ENCODE peak calls at places on chromosomes 2 and 18, in four cellular contexts. One of them, this sample, is unnamed.

GRCh38 chr18:8517276-8517675 is 92.0 kb upstream of the RAB12 start:
- DNase-seq in left ventricle myocardium inferior: no peak
- DNase-seq in activated T-cell treated with anti-CD3 and anti-CD28 coated beads for 1 hour: no peak
- DNase-seq in NAMALWA: no peak
- DNase-seq in this sample: no peak

GRCh38 chr2:101793277-101793969 is 95.9 kb downstream of the MAP4K4 start:
- DNase-seq in left ventricle myocardium inferior: no peak
- DNase-seq in activated T-cell treated with anti-CD3 and anti-CD28 coated beads for 1 hour: no peak
- DNase-seq in NAMALWA: no peak
- DNase-seq in this sample: no peak

GRCh38 chr2:44291281-44292248 is 16.3 kb downstream of the SLC3A1 start:
- DNase-seq in left ventricle myocardium inferior: no peak
- DNase-seq in activated T-cell treated with anti-CD3 and anti-CD28 coated beads for 1 hour: no peak
- DNase-seq in NAMALWA: no peak
- DNase-seq in this sample: peak; percentile 61

GRCh38 chr18:58222439-58223125 is 178.6 kb downstream of the NEDD4L start:
- DNase-seq in left ventricle myocardium inferior: no peak
- DNase-seq in activated T-cell treated with anti-CD3 and anti-CD28 coated beads for 1 hour: no peak
- DNase-seq in NAMALWA: no peak
- DNase-seq in this sample: no peak

GRCh38 chr2:207616185-207616584 is 9.0 kb downstream of the METTL21A start:
- DNase-seq in left ventricle myocardium inferior: no peak
- DNase-seq in activated T-cell treated with anti-CD3 and anti-CD28 coated beads for 1 hour: no peak
- DNase-seq in NAMALWA: no peak
- DNase-seq in this sample: no peak

GRCh38 chr2:222882484-222882928 is 21.7 kb downstream of the ACSL3 start:
- DNase-seq in left ventricle myocardium inferior: no peak
- DNase-seq in activated T-cell treated with anti-CD3 and anti-CD28 coated beads for 1 hour: no peak
- DNase-seq in NAMALWA: no peak
- DNase-seq in this sample: no peak

GRCh38 chr2:233331536-233331935 is 22.8 kb upstream of the DGKD start:
- DNase-seq in left ventricle myocardium inferior: peak; percentile 55
- DNase-seq in activated T-cell treated with anti-CD3 and anti-CD28 coated beads for 1 hour: peak; percentile 54
- DNase-seq in NAMALWA: peak; percentile 86
- DNase-seq in this sample: peak; percentile 80

GRCh38 chr2:71004356-71004755 is 9.7 kb upstream of the TEX261 start:
- DNase-seq in left ventricle myocardium inferior: no peak
- DNase-seq in activated T-cell treated with anti-CD3 and anti-CD28 coated beads for 1 hour: no peak
- DNase-seq in NAMALWA: no peak
- DNase-seq in this sample: no peak

GRCh38 chr2:224173210-224173609 is 134.1 kb upstream of the SERPINE2 start:
- DNase-seq in left ventricle myocardium inferior: no peak
- DNase-seq in activated T-cell treated with anti-CD3 and anti-CD28 coated beads for 1 hour: no peak
- DNase-seq in NAMALWA: no peak
- DNase-seq in this sample: no peak

GRCh38 chr2:36675579-36675978 is 20.9 kb upstream of the VIT start:
- DNase-seq in left ventricle myocardium inferior: no peak
- DNase-seq in activated T-cell treated with anti-CD3 and anti-CD28 coated beads for 1 hour: no peak
- DNase-seq in NAMALWA: no peak
- DNase-seq in this sample: no peak

GRCh38 chr18:8932866-8933265 is 169.6 kb upstream of the NDUFV2 start:
- DNase-seq in left ventricle myocardium inferior: no peak
- DNase-seq in activated T-cell treated with anti-CD3 and anti-CD28 coated beads for 1 hour: no peak
- DNase-seq in NAMALWA: no peak
- DNase-seq in this sample: no peak

GRCh38 chr2:106551466-106552130 is 64.4 kb downstream of the CD8B2 start:
- DNase-seq in left ventricle myocardium inferior: no peak
- DNase-seq in activated T-cell treated with anti-CD3 and anti-CD28 coated beads for 1 hour: no peak
- DNase-seq in NAMALWA: no peak
- DNase-seq in this sample: no peak

GRCh38 chr2:27115485-27115884 is 3.4 kb downstream of the CGREF1 start:
- DNase-seq in left ventricle myocardium inferior: no peak
- DNase-seq in activated T-cell treated with anti-CD3 and anti-CD28 coated beads for 1 hour: no peak
- DNase-seq in NAMALWA: no peak
- DNase-seq in this sample: no peak

GRCh38 chr18:55318864-55319516 is 269.0 kb downstream of the TCF4 start:
- DNase-seq in left ventricle myocardium inferior: no peak
- DNase-seq in activated T-cell treated with anti-CD3 and anti-CD28 coated beads for 1 hour: no peak
- DNase-seq in NAMALWA: peak; percentile 50
- DNase-seq in this sample: no peak

GRCh38 chr2:144643537-144644336 is 123.8 kb upstream of the ZEB2 start:
- DNase-seq in left ventricle myocardium inferior: no peak
- DNase-seq in activated T-cell treated with anti-CD3 and anti-CD28 coated beads for 1 hour: no peak
- DNase-seq in NAMALWA: no peak
- DNase-seq in this sample: no peak

GRCh38 chr2:98403878-98404277 is 40.8 kb upstream of the INPP4A start:
- DNase-seq in left ventricle myocardium inferior: no peak
- DNase-seq in activated T-cell treated with anti-CD3 and anti-CD28 coated beads for 1 hour: no peak
- DNase-seq in NAMALWA: no peak
- DNase-seq in this sample: no peak

GRCh38 chr2:42124051-42124813 is 44.9 kb upstream of the EML4 start:
- DNase-seq in left ventricle myocardium inferior: no peak
- DNase-seq in activated T-cell treated with anti-CD3 and anti-CD28 coated beads for 1 hour: no peak
- DNase-seq in NAMALWA: no peak
- DNase-seq in this sample: no peak

GRCh38 chr18:10482985-10483949 is 28.8 kb downstream of the APCDD1 start:
- DNase-seq in left ventricle myocardium inferior: peak; percentile 45
- DNase-seq in activated T-cell treated with anti-CD3 and anti-CD28 coated beads for 1 hour: no peak
- DNase-seq in NAMALWA: peak; percentile 62
- DNase-seq in this sample: no peak

GRCh38 chr2:75079575-75079974 is 119.7 kb downstream of the TACR1 start:
- DNase-seq in left ventricle myocardium inferior: no peak
- DNase-seq in activated T-cell treated with anti-CD3 and anti-CD28 coated beads for 1 hour: no peak
- DNase-seq in NAMALWA: no peak
- DNase-seq in this sample: no peak

GRCh38 chr18:79690586-79691482 is 11.2 kb downstream of the CTDP1 start:
- DNase-seq in left ventricle myocardium inferior: no peak
- DNase-seq in activated T-cell treated with anti-CD3 and anti-CD28 coated beads for 1 hour: no peak
- DNase-seq in NAMALWA: peak; percentile 13
- DNase-seq in this sample: no peak

GRCh38 chr2:200466703-200467418 is 43.0 kb downstream of the KCTD18 start:
- DNase-seq in left ventricle myocardium inferior: no peak
- DNase-seq in activated T-cell treated with anti-CD3 and anti-CD28 coated beads for 1 hour: no peak
- DNase-seq in NAMALWA: peak; percentile 81
- DNase-seq in this sample: no peak

GRCh38 chr2:101788565-101788964 is 91.1 kb downstream of the MAP4K4 start:
- DNase-seq in left ventricle myocardium inferior: no peak
- DNase-seq in activated T-cell treated with anti-CD3 and anti-CD28 coated beads for 1 hour: no peak
- DNase-seq in NAMALWA: no peak
- DNase-seq in this sample: no peak

GRCh38 chr2:14975401-14975800 is 342.9 kb downstream of the LRATD1 start:
- DNase-seq in left ventricle myocardium inferior: no peak
- DNase-seq in activated T-cell treated with anti-CD3 and anti-CD28 coated beads for 1 hour: no peak
- DNase-seq in NAMALWA: no peak
- DNase-seq in this sample: no peak

GRCh38 chr2:140747665-140748064 is 1383.2 kb downstream of the LRP1B start:
- DNase-seq in left ventricle myocardium inferior: no peak
- DNase-seq in activated T-cell treated with anti-CD3 and anti-CD28 coated beads for 1 hour: no peak
- DNase-seq in NAMALWA: no peak
- DNase-seq in this sample: no peak

GRCh38 chr18:34097312-34097711 is 127.4 kb downstream of the NOL4 start:
- DNase-seq in left ventricle myocardium inferior: no peak
- DNase-seq in activated T-cell treated with anti-CD3 and anti-CD28 coated beads for 1 hour: no peak
- DNase-seq in NAMALWA: no peak
- DNase-seq in this sample: no peak

GRCh38 chr2:24830786-24831185 is 37.6 kb downstream of the CENPO start:
- DNase-seq in left ventricle myocardium inferior: no peak
- DNase-seq in activated T-cell treated with anti-CD3 and anti-CD28 coated beads for 1 hour: no peak
- DNase-seq in NAMALWA: no peak
- DNase-seq in this sample: no peak

GRCh38 chr2:4219571-4219970 is 516.2 kb downstream of the DCDC2C start:
- DNase-seq in left ventricle myocardium inferior: no peak
- DNase-seq in activated T-cell treated with anti-CD3 and anti-CD28 coated beads for 1 hour: no peak
- DNase-seq in NAMALWA: no peak
- DNase-seq in this sample: no peak

GRCh38 chr18:50154420-50154819 is 40.5 kb downstream of the MYO5B start:
- DNase-seq in left ventricle myocardium inferior: no peak
- DNase-seq in activated T-cell treated with anti-CD3 and anti-CD28 coated beads for 1 hour: no peak
- DNase-seq in NAMALWA: no peak
- DNase-seq in this sample: no peak

GRCh38 chr2:225668606-225669266 is 269.2 kb downstream of the NYAP2 start:
- DNase-seq in left ventricle myocardium inferior: no peak
- DNase-seq in activated T-cell treated with anti-CD3 and anti-CD28 coated beads for 1 hour: no peak
- DNase-seq in NAMALWA: peak; percentile 76
- DNase-seq in this sample: no peak

GRCh38 chr2:43707255-43707654 is 31.0 kb upstream of the C1GALT1C1L start:
- DNase-seq in left ventricle myocardium inferior: peak; percentile 48
- DNase-seq in activated T-cell treated with anti-CD3 and anti-CD28 coated beads for 1 hour: no peak
- DNase-seq in NAMALWA: no peak
- DNase-seq in this sample: no peak

GRCh38 chr2:1965726-1966125 is 221.4 kb upstream of the PXDN start:
- DNase-seq in left ventricle myocardium inferior: no peak
- DNase-seq in activated T-cell treated with anti-CD3 and anti-CD28 coated beads for 1 hour: no peak
- DNase-seq in NAMALWA: no peak
- DNase-seq in this sample: no peak

GRCh38 chr18:43662657-43663056 is 385.4 kb upstream of the SYT4 start:
- DNase-seq in left ventricle myocardium inferior: no peak
- DNase-seq in activated T-cell treated with anti-CD3 and anti-CD28 coated beads for 1 hour: no peak
- DNase-seq in NAMALWA: no peak
- DNase-seq in this sample: no peak

GRCh38 chr2:106091219-106091618 is 102.9 kb downstream of the UXS1 start:
- DNase-seq in left ventricle myocardium inferior: no peak
- DNase-seq in activated T-cell treated with anti-CD3 and anti-CD28 coated beads for 1 hour: no peak
- DNase-seq in NAMALWA: no peak
- DNase-seq in this sample: no peak

GRCh38 chr2:126796931-126797621 is 101.6 kb upstream of the TEX51 start:
- DNase-seq in left ventricle myocardium inferior: no peak
- DNase-seq in activated T-cell treated with anti-CD3 and anti-CD28 coated beads for 1 hour: no peak
- DNase-seq in NAMALWA: no peak
- DNase-seq in this sample: no peak

GRCh38 chr2:127704641-127705243 is 3.4 kb downstream of the SFT2D3 start:
- DNase-seq in left ventricle myocardium inferior: no peak
- DNase-seq in activated T-cell treated with anti-CD3 and anti-CD28 coated beads for 1 hour: no peak
- DNase-seq in NAMALWA: no peak
- DNase-seq in this sample: no peak